ENCODE peak calls at places on chromosomes 6 and 20, in nine cellular contexts. T, M, N, A, Y, H, Q, E and S are unnamed samples.

GRCh38 chr20:63265891-63266515 is 6.6 kb upstream of the ARFGAP1 start:
- DNase-seq in T (no peak), M (no peak), N (no peak), A (no peak), Y (no peak), H (no peak), Q (no peak), E (no peak), S (no peak)

GRCh38 chr20:56989516-56989915 is 276.9 kb downstream of the BMP7 start:
- DNase-seq in T (no peak), M (no peak), N (no peak), A (no peak), Y (no peak), H (no peak), Q (no peak), E (no peak), S (no peak)

GRCh38 chr6:43833223-43833995 is 63.4 kb downstream of the VEGFA start:
- DNase-seq in T (no peak), M (no peak), N (no peak), A (peak; percentile 76), Y (no peak), H (peak; percentile 87), Q (no peak), E (no peak), S (no peak)

GRCh38 chr6:43368517-43369160 is 808 bp downstream of the ZNF318 start:
- DNase-seq in T (peak; percentile 23), M (no peak), N (peak; percentile 66), A (peak; percentile 78), Y (no peak), H (peak; percentile 48), Q (peak; percentile 31), E (peak; percentile 74), S (peak; percentile 78)

GRCh38 chr6:35967059-35967769 is 46.3 kb upstream of the SRPK1 start:
- DNase-seq in T (no peak), M (no peak), N (no peak), A (peak; percentile 23), Y (no peak), H (no peak), Q (no peak), E (no peak), S (no peak)

GRCh38 chr6:167105060-167105459 is 17.8 kb upstream of the CCR6 start:
- DNase-seq in T (no peak), M (no peak), N (no peak), A (no peak), Y (no peak), H (no peak), Q (no peak), E (no peak), S (peak; percentile 29)

GRCh38 chr6:113111550-113111949 is 745.6 kb upstream of the MARCKS start:
- DNase-seq in T (no peak), M (no peak), N (no peak), A (no peak), Y (no peak), H (no peak), Q (no peak), E (no peak), S (no peak)

GRCh38 chr6:109428889-109429477 is 11.4 kb downstream of the PPIL6 start:
- DNase-seq in T (no peak), M (no peak), N (no peak), A (peak; percentile 57), Y (no peak), H (no peak), Q (no peak), E (no peak), S (no peak)

GRCh38 chr6:109237082-109237985 is 142.0 kb downstream of the CEP57L1 start:
- DNase-seq in T (no peak), M (no peak), N (no peak), A (no peak), Y (no peak), H (no peak), Q (no peak), E (no peak), S (no peak)

GRCh38 chr20:22386300-22386623 is 198.1 kb downstream of the FOXA2 start:
- DNase-seq in T (no peak), M (no peak), N (no peak), A (no peak), Y (no peak), H (no peak), Q (no peak), E (no peak), S (no peak)

GRCh38 chr6:4055420-4056041 is 23.4 kb downstream of the FAM217A start:
- DNase-seq in T (peak; percentile 28), M (no peak), N (no peak), A (peak; percentile 74), Y (no peak), H (no peak), Q (peak; percentile 47), E (no peak), S (no peak)

GRCh38 chr6:117616971-117617765 is 14.9 kb upstream of the GOPC start:
- DNase-seq in T (no peak), M (no peak), N (no peak), A (no peak), Y (no peak), H (no peak), Q (no peak), E (no peak), S (no peak)

GRCh38 chr6:113828984-113829701 is 28.0 kb upstream of the MARCKS start:
- DNase-seq in T (no peak), M (no peak), N (no peak), A (no peak), Y (no peak), H (no peak), Q (no peak), E (no peak), S (no peak)

GRCh38 chr6:89433637-89434499 is 916 bp downstream of the ANKRD6 start:
- DNase-seq in T (peak; percentile 36), M (peak; percentile 56), N (no peak), A (peak; percentile 56), Y (peak; percentile 27), H (peak; percentile 31), Q (no peak), E (peak; percentile 68), S (peak; percentile 71)

GRCh38 chr6:8914700-8915099 is 479.4 kb upstream of the SLC35B3 start:
- DNase-seq in T (no peak), M (no peak), N (no peak), A (no peak), Y (no peak), H (no peak), Q (no peak), E (no peak), S (peak; percentile 60)

GRCh38 chr6:40931927-40932326 is 107.1 kb downstream of the UNC5CL start:
- DNase-seq in T (no peak), M (no peak), N (no peak), A (no peak), Y (no peak), H (no peak), Q (no peak), E (no peak), S (no peak)

GRCh38 chr6:80771941-80772340 is 665.5 kb downstream of the BCKDHB start:
- DNase-seq in T (peak; percentile 21), M (no peak), N (no peak), A (peak; percentile 44), Y (no peak), H (no peak), Q (no peak), E (no peak), S (peak; percentile 82)

GRCh38 chr6:138959521-138959920 is 28.5 kb downstream of the REPS1 start:
- DNase-seq in T (no peak), M (no peak), N (no peak), A (no peak), Y (no peak), H (no peak), Q (no peak), E (no peak), S (no peak)

GRCh38 chr6:140499607-140500006 is 1125.2 kb upstream of the CITED2 start:
- DNase-seq in T (no peak), M (no peak), N (no peak), A (no peak), Y (no peak), H (no peak), Q (no peak), E (no peak), S (no peak)

GRCh38 chr6:140504776-140505175 is 1130.3 kb upstream of the CITED2 start:
- DNase-seq in T (no peak), M (no peak), N (no peak), A (no peak), Y (no peak), H (no peak), Q (no peak), E (no peak), S (no peak)

GRCh38 chr6:140500864-140501263 is 1126.4 kb upstream of the CITED2 start:
- DNase-seq in T (no peak), M (no peak), N (no peak), A (no peak), Y (no peak), H (no peak), Q (no peak), E (no peak), S (no peak)
- H3K9me3 ChIP-seq in T (no peaks in the 10 kb centered on the region), M (no peaks in the 10 kb centered on the region), N (no peaks in the 10 kb centered on the region), A (no peaks in the 10 kb centered on the region), Y (no peaks in the 10 kb centered on the region), H (no peaks in the 10 kb centered on the region), Q (no peaks in the 10 kb centered on the region), E (no peaks in the 10 kb centered on the region), S (no peaks in the 10 kb centered on the region)

GRCh38 chr6:33840064-33840926 is 36.5 kb upstream of the MLN start:
- DNase-seq in T (peak; percentile 53), M (no peak), N (no peak), A (peak; percentile 82), Y (no peak), H (no peak), Q (peak; percentile 88), E (no peak), S (no peak)
- H3K27ac ChIP-seq in T (no peak overlapping the region), M (no peak overlapping the region), N (no peak overlapping the region), A (peak overlapping the region; percentile 64), Y (no peak overlapping the region), H (no peak overlapping the region), Q (peak overlapping the region; percentile 86), E (no peak overlapping the region), S (peak overlapping the region; percentile 32)

DNA sequence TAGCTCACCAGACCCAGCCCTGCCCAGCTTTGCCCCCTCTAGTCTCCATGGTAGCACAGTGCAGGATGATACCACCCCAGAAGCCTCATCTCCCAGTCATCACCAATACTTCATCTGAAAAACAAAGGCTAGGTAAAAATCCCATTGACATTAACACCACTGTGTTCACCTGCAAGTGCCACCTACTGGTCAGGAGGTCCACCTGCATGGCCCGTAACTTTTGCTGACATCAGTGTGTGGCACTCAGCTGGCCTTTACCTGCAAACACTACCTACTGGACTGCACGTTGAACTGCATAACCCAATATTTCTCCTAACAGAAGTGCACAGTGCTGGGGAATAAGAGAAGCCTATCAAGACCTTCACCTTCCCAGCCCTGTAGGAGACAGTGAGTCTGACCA is 234.7 kb upstream of the ADGRB3 start:
- DNase-seq in T (no peak), M (no peak), N (no peak), A (no peak), Y (no peak), H (no peak), Q (no peak), E (no peak), S (peak; percentile 63)
- H3K9me3 ChIP-seq in T (no peaks in the 10 kb centered on the region), M (no peaks in the 10 kb centered on the region), N (no peaks in the 10 kb centered on the region), A (no peaks in the 10 kb centered on the region), Y (no peaks in the 10 kb centered on the region), H (no peaks in the 10 kb centered on the region), Q (no peaks in the 10 kb centered on the region), E (no peaks in the 10 kb centered on the region), S (peaks cover 20% of the 10 kb centered on the region)

DNA sequence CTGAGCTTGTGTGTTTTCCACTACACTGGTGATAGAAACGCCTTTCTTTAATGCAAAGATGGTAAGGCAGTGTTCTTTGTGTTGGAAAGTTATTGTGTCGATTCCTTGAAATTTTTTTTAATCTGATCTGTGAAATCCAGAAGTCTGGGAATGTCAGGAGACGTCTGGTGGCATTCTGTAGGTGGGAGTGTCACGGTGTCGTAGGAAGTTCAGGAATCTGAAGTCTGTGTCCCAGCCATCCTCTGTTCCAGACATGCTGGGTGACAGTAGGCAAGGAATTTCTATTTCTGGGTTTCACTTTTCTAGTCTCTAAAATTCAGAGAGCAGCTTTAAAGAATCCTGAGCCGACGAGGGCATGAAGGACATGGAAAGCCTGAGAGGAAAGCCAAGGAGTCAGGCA is 223.8 kb downstream of the ZNF217 start:
- DNase-seq in T (no peak), M (no peak), N (no peak), A (no peak), Y (no peak), H (no peak), Q (no peak), E (no peak), S (no peak)
- H3K27ac ChIP-seq in T (no peak overlapping the region), M (no peak overlapping the region), N (no peak overlapping the region), A (no peak overlapping the region), Y (no peak overlapping the region), H (no peak overlapping the region), Q (no peak overlapping the region), E (no peak overlapping the region), S (no peak overlapping the region)